ENCODE peak calls at places on chromosome 11, in ten cellular contexts. One of them, this sample, is unnamed.

GRCh38 chr11:104522650-104523049 is 358.7 kb upstream of the PDGFD start:
- DNase-seq in hepatocyte: no peak
- DNase-seq in IMR-90: peak; percentile 41
- DNase-seq in endothelial cell: no peak
- DNase-seq in choroid plexus epithelial cell: peak; percentile 70
- DNase-seq in AG04449: no peak
- DNase-seq in SK-N-SH: peak; percentile 25
- DNase-seq in GM23338: no peak
- DNase-seq in GM06990: no peak
- DNase-seq in heart left ventricle: no peak
- DNase-seq in this sample: no peak

GRCh38 chr11:4891996-4892640 is 10.4 kb downstream of the OR51T1 start:
- DNase-seq in hepatocyte: peak; percentile 10
- DNase-seq in IMR-90: peak; percentile 93
- DNase-seq in endothelial cell: no peak
- DNase-seq in choroid plexus epithelial cell: peak; percentile 91
- DNase-seq in AG04449: peak; percentile 59
- DNase-seq in SK-N-SH: no peak
- DNase-seq in GM23338: peak; percentile 16
- DNase-seq in GM06990: no peak
- DNase-seq in heart left ventricle: no peak
- DNase-seq in this sample: no peak

GRCh38 chr11:87491381-87491780 is 453.6 kb downstream of the TMEM135 start:
- DNase-seq in hepatocyte: no peak
- DNase-seq in IMR-90: no peak
- DNase-seq in endothelial cell: no peak
- DNase-seq in choroid plexus epithelial cell: no peak
- DNase-seq in AG04449: no peak
- DNase-seq in SK-N-SH: no peak
- DNase-seq in GM23338: no peak
- DNase-seq in GM06990: no peak
- DNase-seq in heart left ventricle: no peak
- DNase-seq in this sample: no peak

GRCh38 chr11:66619080-66619554 is 2.7 kb downstream of the RBM14 start:
- DNase-seq in hepatocyte: peak; percentile 72
- DNase-seq in IMR-90: peak; percentile 57
- DNase-seq in endothelial cell: no peak
- DNase-seq in choroid plexus epithelial cell: peak; percentile 85
- DNase-seq in AG04449: no peak
- DNase-seq in SK-N-SH: no peak
- DNase-seq in GM23338: no peak
- DNase-seq in GM06990: no peak
- DNase-seq in heart left ventricle: no peak
- DNase-seq in this sample: peak; percentile 58

GRCh38 chr11:104164028-104164520 is at the start of gene PDGFD:
- DNase-seq in hepatocyte: peak; percentile 84
- DNase-seq in IMR-90: peak; percentile 70
- DNase-seq in endothelial cell: peak; percentile 85
- DNase-seq in choroid plexus epithelial cell: peak; percentile 77
- DNase-seq in AG04449: no peak
- DNase-seq in SK-N-SH: peak; percentile 86
- DNase-seq in GM23338: peak; percentile 93
- DNase-seq in GM06990: peak; percentile 68
- DNase-seq in heart left ventricle: peak; percentile 77
- DNase-seq in this sample: peak; percentile 62

GRCh38 chr11:94786264-94787126 is 18.3 kb downstream of the AMOTL1 start:
- DNase-seq in hepatocyte: no peak
- DNase-seq in IMR-90: peak; percentile 59
- DNase-seq in endothelial cell: no peak
- DNase-seq in choroid plexus epithelial cell: peak; percentile 85
- DNase-seq in AG04449: no peak
- DNase-seq in SK-N-SH: peak; percentile 46
- DNase-seq in GM23338: peak; percentile 69
- DNase-seq in GM06990: no peak
- DNase-seq in heart left ventricle: no peak
- DNase-seq in this sample: peak; percentile 26

GRCh38 chr11:107561688-107562087 is 3.8 kb downstream of the ALKBH8 start:
- DNase-seq in hepatocyte: no peak
- DNase-seq in IMR-90: peak; percentile 34
- DNase-seq in endothelial cell: no peak
- DNase-seq in choroid plexus epithelial cell: peak; percentile 61
- DNase-seq in AG04449: no peak
- DNase-seq in SK-N-SH: no peak
- DNase-seq in GM23338: no peak
- DNase-seq in GM06990: no peak
- DNase-seq in heart left ventricle: no peak
- DNase-seq in this sample: no peak

GRCh38 chr11:29448246-29448877 is 568.5 kb downstream of the KCNA4 start:
- DNase-seq in hepatocyte: peak; percentile 47
- DNase-seq in IMR-90: peak; percentile 25
- DNase-seq in endothelial cell: peak; percentile 10
- DNase-seq in choroid plexus epithelial cell: peak; percentile 71
- DNase-seq in AG04449: no peak
- DNase-seq in SK-N-SH: no peak
- DNase-seq in GM23338: peak; percentile 57
- DNase-seq in GM06990: no peak
- DNase-seq in heart left ventricle: no peak
- DNase-seq in this sample: peak; percentile 9

DNA sequence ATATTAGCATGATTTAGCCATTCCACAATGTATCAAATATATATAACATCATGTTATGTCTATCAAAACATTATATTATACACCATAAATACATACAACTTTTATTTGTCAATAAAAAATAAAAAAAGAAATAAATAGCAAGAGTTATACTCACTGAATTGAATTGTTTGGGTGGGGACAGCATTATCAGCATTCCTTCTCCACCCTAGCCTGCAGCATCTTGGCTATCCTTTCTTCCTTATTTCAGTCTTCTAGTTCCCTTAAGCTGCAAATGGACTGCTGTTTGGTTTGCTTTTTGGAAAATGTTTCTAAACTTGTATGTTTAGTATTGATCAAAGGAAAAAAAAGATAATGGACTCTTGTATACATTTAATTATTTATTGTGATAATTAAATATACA is 4.8 kb downstream of the ARHGAP42 start:
- DNase-seq in hepatocyte: no peak
- DNase-seq in IMR-90: no peak
- DNase-seq in endothelial cell: no peak
- DNase-seq in choroid plexus epithelial cell: no peak
- DNase-seq in AG04449: no peak
- DNase-seq in SK-N-SH: no peak
- DNase-seq in GM23338: no peak
- DNase-seq in GM06990: no peak
- DNase-seq in heart left ventricle: no peak
- DNase-seq in this sample: no peak
- TF ChIP-seq CTCF in hepatocyte: no peak
- TF ChIP-seq CTCF in IMR-90: no peak
- TF ChIP-seq CTCF in endothelial cell: no peak
- TF ChIP-seq CTCF in choroid plexus epithelial cell: no peak
- TF ChIP-seq CTCF in AG04449: no peak
- TF ChIP-seq CTCF in SK-N-SH: no peak
- TF ChIP-seq CTCF in GM23338: no peak
- TF ChIP-seq CTCF in GM06990: no peak
- TF ChIP-seq CTCF in heart left ventricle: no peak
- TF ChIP-seq CTCF in this sample: no peak

GRCh38 chr11:78573271-78574035 is 1.2 kb downstream of the NARS2 start:
- DNase-seq in hepatocyte: no peak
- DNase-seq in IMR-90: no peak
- DNase-seq in endothelial cell: no peak
- DNase-seq in choroid plexus epithelial cell: no peak
- DNase-seq in AG04449: no peak
- DNase-seq in SK-N-SH: no peak
- DNase-seq in GM23338: peak; percentile 11
- DNase-seq in GM06990: no peak
- DNase-seq in heart left ventricle: no peak
- DNase-seq in this sample: peak; percentile 10

GRCh38 chr11:78576549-78577097 is 2.0 kb upstream of the NARS2 start:
- DNase-seq in hepatocyte: no peak
- DNase-seq in IMR-90: no peak
- DNase-seq in endothelial cell: no peak
- DNase-seq in choroid plexus epithelial cell: no peak
- DNase-seq in AG04449: no peak
- DNase-seq in SK-N-SH: no peak
- DNase-seq in GM23338: no peak
- DNase-seq in GM06990: no peak
- DNase-seq in heart left ventricle: no peak
- DNase-seq in this sample: no peak

GRCh38 chr11:78574386-78575381 is at the start of gene NARS2:
- DNase-seq in hepatocyte: peak; percentile 98
- DNase-seq in IMR-90: peak; percentile 97
- DNase-seq in endothelial cell: peak; percentile 94
- DNase-seq in choroid plexus epithelial cell: peak; percentile 97
- DNase-seq in AG04449: peak; percentile 71
- DNase-seq in SK-N-SH: peak; percentile 97
- DNase-seq in GM23338: peak; percentile 98
- DNase-seq in GM06990: peak; percentile 94
- DNase-seq in heart left ventricle: peak; percentile 98
- DNase-seq in this sample: peak; percentile 95

GRCh38 chr11:78577495-78577894 is 2.8 kb upstream of the NARS2 start:
- DNase-seq in hepatocyte: no peak
- DNase-seq in IMR-90: no peak
- DNase-seq in endothelial cell: no peak
- DNase-seq in choroid plexus epithelial cell: no peak
- DNase-seq in AG04449: no peak
- DNase-seq in SK-N-SH: no peak
- DNase-seq in GM23338: no peak
- DNase-seq in GM06990: no peak
- DNase-seq in heart left ventricle: no peak
- DNase-seq in this sample: no peak

GRCh38 chr11:78575478-78575877 is 814 bp upstream of the NARS2 start:
- DNase-seq in hepatocyte: peak; percentile 9
- DNase-seq in IMR-90: no peak
- DNase-seq in endothelial cell: no peak
- DNase-seq in choroid plexus epithelial cell: no peak
- DNase-seq in AG04449: no peak
- DNase-seq in SK-N-SH: no peak
- DNase-seq in GM23338: peak; percentile 15
- DNase-seq in GM06990: no peak
- DNase-seq in heart left ventricle: no peak
- DNase-seq in this sample: no peak
- TF ChIP-seq CTCF in hepatocyte: no peak
- TF ChIP-seq CTCF in IMR-90: no peak
- TF ChIP-seq CTCF in endothelial cell: no peak
- TF ChIP-seq CTCF in choroid plexus epithelial cell: no peak
- TF ChIP-seq CTCF in AG04449: no peak
- TF ChIP-seq CTCF in SK-N-SH: no peak
- TF ChIP-seq CTCF in GM23338: no peak
- TF ChIP-seq CTCF in GM06990: no peak
- TF ChIP-seq CTCF in heart left ventricle: no peak
- TF ChIP-seq CTCF in this sample: no peak

GRCh38 chr11:101127348-101127698 is 2.3 kb downstream of the PGR start:
- DNase-seq in hepatocyte: peak; percentile 28
- DNase-seq in IMR-90: no peak
- DNase-seq in endothelial cell: peak; percentile 29
- DNase-seq in choroid plexus epithelial cell: no peak
- DNase-seq in AG04449: no peak
- DNase-seq in SK-N-SH: no peak
- DNase-seq in GM23338: peak; percentile 56
- DNase-seq in GM06990: peak; percentile 6
- DNase-seq in heart left ventricle: peak; percentile 73
- DNase-seq in this sample: peak; percentile 31

GRCh38 chr11:101128571-101129202 is 926 bp downstream of the PGR start:
- DNase-seq in hepatocyte: peak; percentile 5
- DNase-seq in IMR-90: no peak
- DNase-seq in endothelial cell: peak; percentile 8
- DNase-seq in choroid plexus epithelial cell: no peak
- DNase-seq in AG04449: no peak
- DNase-seq in SK-N-SH: peak; percentile 13
- DNase-seq in GM23338: peak; percentile 46
- DNase-seq in GM06990: peak; percentile 3
- DNase-seq in heart left ventricle: peak; percentile 66
- DNase-seq in this sample: peak; percentile 35

GRCh38 chr11:101126551-101127347 is 2.9 kb downstream of the PGR start:
- DNase-seq in hepatocyte: peak; percentile 8
- DNase-seq in IMR-90: no peak
- DNase-seq in endothelial cell: peak; percentile 13
- DNase-seq in choroid plexus epithelial cell: peak; percentile 26
- DNase-seq in AG04449: no peak
- DNase-seq in SK-N-SH: no peak
- DNase-seq in GM23338: peak; percentile 59
- DNase-seq in GM06990: no peak
- DNase-seq in heart left ventricle: peak; percentile 61
- DNase-seq in this sample: peak; percentile 19

GRCh38 chr11:101129203-101129943 is at the start of gene PGR:
- DNase-seq in hepatocyte: peak; percentile 11
- DNase-seq in IMR-90: no peak
- DNase-seq in endothelial cell: peak; percentile 5
- DNase-seq in choroid plexus epithelial cell: no peak
- DNase-seq in AG04449: no peak
- DNase-seq in SK-N-SH: peak; percentile 15
- DNase-seq in GM23338: peak; percentile 55
- DNase-seq in GM06990: no peak
- DNase-seq in heart left ventricle: peak; percentile 59
- DNase-seq in this sample: no peak

DNA sequence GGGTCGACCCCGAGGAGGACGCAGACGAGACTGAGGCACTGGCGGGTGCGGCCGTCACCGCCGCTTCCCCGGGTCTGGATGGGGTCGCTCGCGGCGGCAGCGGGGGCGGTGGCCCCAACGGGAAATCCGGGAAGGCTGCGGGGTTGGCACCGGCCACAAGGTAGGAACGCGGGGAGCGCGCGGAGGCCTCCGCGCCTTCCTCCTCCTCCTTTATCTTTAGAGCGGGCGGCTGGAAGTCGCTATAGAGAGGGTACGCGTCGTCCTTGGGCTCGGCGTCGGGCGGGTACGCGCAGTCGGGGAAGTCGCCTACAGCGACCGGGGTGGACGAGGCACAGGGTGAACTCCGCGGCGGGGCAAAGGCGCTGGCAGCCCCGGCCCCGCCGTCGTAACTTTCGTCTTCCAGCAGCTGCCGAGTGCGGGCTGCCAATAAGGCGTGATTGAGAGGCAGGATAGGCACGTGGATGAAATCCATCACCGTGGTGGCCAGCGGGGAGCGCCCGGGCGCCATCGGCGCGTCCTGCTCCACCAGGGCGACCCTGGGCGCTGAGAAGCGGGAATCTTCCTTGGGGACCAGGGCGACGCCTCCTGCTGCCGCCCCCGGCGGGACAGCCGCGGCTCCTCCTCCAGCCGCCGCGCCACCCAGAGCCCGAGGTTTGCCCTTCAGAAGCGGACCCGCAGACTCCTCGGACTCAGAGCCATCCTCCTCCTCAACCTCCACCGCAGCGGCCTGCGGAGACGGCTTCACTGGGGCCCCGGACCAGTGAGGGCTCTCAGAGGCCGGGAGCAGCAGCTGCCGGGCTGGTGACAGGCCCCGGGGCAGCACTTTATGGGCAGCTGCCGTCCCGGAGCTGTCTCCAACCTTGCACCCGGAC is 1.7 kb downstream of the PGR start:
- DNase-seq in hepatocyte: peak; percentile 19
- DNase-seq in IMR-90: no peak
- DNase-seq in endothelial cell: peak; percentile 37
- DNase-seq in choroid plexus epithelial cell: no peak
- DNase-seq in AG04449: no peak
- DNase-seq in SK-N-SH: peak; percentile 28
- DNase-seq in GM23338: peak; percentile 60
- DNase-seq in GM06990: peak; percentile 9
- DNase-seq in heart left ventricle: peak; percentile 74
- DNase-seq in this sample: peak; percentile 20
- TF ChIP-seq CTCF in hepatocyte: no peak
- TF ChIP-seq CTCF in IMR-90: no peak
- TF ChIP-seq CTCF in endothelial cell: no peak
- TF ChIP-seq CTCF in choroid plexus epithelial cell: no peak
- TF ChIP-seq CTCF in AG04449: no peak
- TF ChIP-seq CTCF in SK-N-SH: no peak
- TF ChIP-seq CTCF in GM23338: no peak
- TF ChIP-seq CTCF in GM06990: no peak
- TF ChIP-seq CTCF in heart left ventricle: no peak
- TF ChIP-seq CTCF in this sample: no peak

GRCh38 chr11:119880143-119880542 is 151.1 kb upstream of the NECTIN1 start:
- DNase-seq in hepatocyte: no peak
- DNase-seq in IMR-90: no peak
- DNase-seq in endothelial cell: no peak
- DNase-seq in choroid plexus epithelial cell: no peak
- DNase-seq in AG04449: no peak
- DNase-seq in SK-N-SH: no peak
- DNase-seq in GM23338: no peak
- DNase-seq in GM06990: no peak
- DNase-seq in heart left ventricle: no peak
- DNase-seq in this sample: no peak
- TF ChIP-seq CTCF in hepatocyte: no peak
- TF ChIP-seq CTCF in IMR-90: no peak
- TF ChIP-seq CTCF in endothelial cell: no peak
- TF ChIP-seq CTCF in choroid plexus epithelial cell: no peak
- TF ChIP-seq CTCF in AG04449: no peak
- TF ChIP-seq CTCF in SK-N-SH: no peak
- TF ChIP-seq CTCF in GM23338: peak; percentile 33
- TF ChIP-seq CTCF in GM06990: no peak
- TF ChIP-seq CTCF in heart left ventricle: no peak
- TF ChIP-seq CTCF in this sample: no peak